ENCODE peak calls at places on chromosome 6, in ten cellular contexts. Y, Q, U, V, F, D, O, I, B and W are unnamed samples.

GRCh38 chr6:99589290-99589672 is 17.4 kb upstream of the PRDM13 start:
- DNase-seq in B (no peak), Q (peak), O (no peak), U (no peak), I (no peak), Y (no peak), D (no peak), F (no peak), V (no peak), W (peak)

GRCh38 chr6:30740993-30741784 is 1.3 kb downstream of the FLOT1 start:
- DNase-seq in D (no peak), I (no peak), F (no peak), U (no peak), B (no peak), Q (no peak), V (peak), Y (no peak), O (no peak), W (no peak)

GRCh38 chr6:109428889-109429477 is 11.4 kb downstream of the PPIL6 start:
- DNase-seq in Q (no peak), B (no peak), Y (no peak), F (no peak), U (no peak), O (no peak), V (peak), D (no peak), I (no peak), W (no peak)

GRCh38 chr6:67121115-67121514 is 1414.1 kb upstream of the EYS start:
- DNase-seq in F (no peak), Q (no peak), Y (no peak), B (no peak), D (no peak), O (no peak), U (no peak), I (no peak), V (no peak), W (no peak)

GRCh38 chr6:105750089-105750488 is 336.0 kb upstream of the PRDM1 start:
- DNase-seq in O (no peak), U (no peak), F (no peak), Q (no peak), V (no peak), I (no peak), B (no peak), Y (no peak), D (no peak), W (no peak)

GRCh38 chr6:105985816-105986632 is 100.1 kb upstream of the PRDM1 start:
- DNase-seq in I (no peak), O (no peak), B (no peak), Y (no peak), Q (peak), D (peak), V (no peak), F (no peak), U (no peak), W (peak)

GRCh38 chr6:46059608-46060007 is 43.9 kb upstream of the CLIC5 start:
- DNase-seq in F (no peak), D (peak), U (no peak), O (no peak), Y (no peak), Q (no peak), I (no peak), V (no peak), B (no peak), W (no peak)

GRCh38 chr6:46243754-46244153 is 73.0 kb upstream of the ENPP5 start:
- DNase-seq in D (no peak), I (no peak), O (no peak), B (no peak), F (no peak), Q (no peak), V (no peak), U (no peak), Y (no peak), W (no peak)

GRCh38 chr6:150586850-150587359 is 12.8 kb upstream of the PLEKHG1 start:
- DNase-seq in Q (no peak), D (no peak), I (no peak), F (no peak), O (no peak), U (no peak), V (no peak), B (no peak), Y (no peak), W (no peak)

GRCh38 chr6:130827247-130828149 is at the start of gene SMLR1:
- DNase-seq in Q (no peak), F (no peak), I (no peak), V (no peak), Y (no peak), O (peak), B (no peak), U (no peak), D (no peak), W (no peak)

GRCh38 chr6:156126535-156126934 is 650.6 kb upstream of the ARID1B start:
- DNase-seq in I (no peak), F (no peak), B (no peak), O (no peak), U (no peak), Q (no peak), Y (no peak), V (no peak), D (no peak), W (no peak)

GRCh38 chr6:8481727-8482126 is 46.4 kb upstream of the SLC35B3 start:
- DNase-seq in Q (no peak), O (no peak), I (peak), F (no peak), V (no peak), U (no peak), B (no peak), Y (peak), D (peak), W (no peak)

GRCh38 chr6:12014027-12014872 is 2.1 kb downstream of the HIVEP1 start:
- DNase-seq in U (no peak), Y (peak), D (no peak), V (peak), F (no peak), O (no peak), Q (no peak), B (no peak), I (no peak), W (no peak)

GRCh38 chr6:56374841-56375369 is 127.5 kb upstream of the COL21A1 start:
- DNase-seq in I (no peak), Q (no peak), O (no peak), V (no peak), U (no peak), F (no peak), Y (no peak), B (no peak), D (no peak), W (no peak)

GRCh38 chr6:34709386-34709785 is 12.8 kb upstream of the ILRUN start:
- DNase-seq in Q (no peak), U (no peak), O (no peak), F (no peak), Y (no peak), B (no peak), D (no peak), I (no peak), V (peak), W (peak)

DNA sequence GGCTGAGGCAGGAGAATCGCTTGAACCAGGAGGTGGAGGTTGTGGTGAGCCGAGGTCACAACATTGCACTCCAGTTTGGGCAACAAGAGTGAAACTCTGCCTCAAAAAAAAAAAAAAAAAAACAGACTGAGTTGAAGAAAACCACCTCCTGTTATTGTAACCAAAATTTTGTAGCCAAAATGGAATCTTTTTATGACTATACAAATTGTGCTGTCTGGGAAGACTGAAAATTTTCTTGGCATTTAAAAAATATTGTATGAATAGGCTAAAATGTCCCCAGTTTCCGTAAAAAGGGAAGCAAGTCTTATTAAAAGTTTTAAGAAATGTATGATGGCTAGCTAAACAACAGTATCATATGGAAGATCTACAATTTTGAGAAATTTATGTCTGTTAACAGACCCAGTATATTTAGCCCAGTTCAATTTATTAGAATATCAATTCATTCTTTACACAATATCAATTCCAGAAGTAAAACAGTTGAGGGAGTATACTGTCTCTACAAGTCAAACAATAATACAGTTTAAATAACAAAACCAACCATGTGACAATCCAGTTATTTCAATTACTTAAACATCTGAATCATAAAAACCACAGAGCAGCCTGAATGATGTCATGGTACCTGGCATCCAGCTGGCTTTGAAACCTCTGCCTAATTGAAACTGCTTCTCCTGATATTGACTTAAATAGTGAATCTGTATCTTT is 166.7 kb upstream of the MARCKS start:
- DNase-seq in U (no peak), Y (peak), F (no peak), V (peak), O (peak), I (no peak), D (peak), B (peak), Q (no peak), W (peak)
- TF ChIP-seq MAX in U (no peak), Y (no peak), F (no peak), V (no peak), O (no peak), I (no peak), D (peak), B (no peak), Q (no peak), W (peak)

GRCh38 chr6:36350681-36351091 is 14.0 kb upstream of the BNIP5 start:
- DNase-seq in V (peak), F (no peak), U (no peak), I (peak), B (no peak), Y (no peak), D (no peak), Q (no peak), O (no peak), W (no peak)
- TF ChIP-seq MAX in V (peak), F (no peak), U (peak), I (peak), B (no peak), Y (no peak), D (no peak), Q (no peak), O (no peak), W (peak)

GRCh38 chr6:40894962-40895799 is 143.8 kb downstream of the UNC5CL start:
- DNase-seq in B (no peak), U (peak), I (peak), O (peak), Y (peak), V (peak), Q (peak), D (peak), F (peak), W (peak)
- TF ChIP-seq MAX in B (no peak), U (no peak), I (no peak), O (no peak), Y (peak), V (no peak), Q (no peak), D (no peak), F (no peak), W (no peak)

DNA sequence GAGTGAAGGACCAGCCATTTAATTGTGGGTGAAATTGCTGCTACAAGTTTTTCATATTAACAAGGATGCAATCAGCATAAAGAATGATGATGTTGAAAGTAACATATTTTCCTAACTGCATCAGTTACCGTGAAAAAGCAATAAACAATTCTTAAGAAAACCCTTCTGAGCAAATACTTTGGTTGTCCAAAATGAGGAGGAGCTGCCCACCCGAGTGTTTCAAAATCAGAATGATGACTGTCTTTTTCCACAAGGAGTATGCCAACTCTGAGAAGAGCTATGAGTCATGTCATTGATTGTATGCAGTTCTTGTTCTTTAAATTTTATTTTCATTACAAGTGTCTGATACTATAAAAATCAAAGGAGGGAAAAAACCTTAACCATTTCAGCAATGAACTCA is 470.5 kb downstream of the COL12A1 start:
- DNase-seq in U (no peak), Y (no peak), B (no peak), I (no peak), V (peak), Q (no peak), D (no peak), O (no peak), F (no peak), W (no peak)
- TF ChIP-seq MAX in U (no peak), Y (no peak), B (no peak), I (no peak), V (no peak), Q (no peak), D (no peak), O (no peak), F (no peak), W (no peak)

DNA sequence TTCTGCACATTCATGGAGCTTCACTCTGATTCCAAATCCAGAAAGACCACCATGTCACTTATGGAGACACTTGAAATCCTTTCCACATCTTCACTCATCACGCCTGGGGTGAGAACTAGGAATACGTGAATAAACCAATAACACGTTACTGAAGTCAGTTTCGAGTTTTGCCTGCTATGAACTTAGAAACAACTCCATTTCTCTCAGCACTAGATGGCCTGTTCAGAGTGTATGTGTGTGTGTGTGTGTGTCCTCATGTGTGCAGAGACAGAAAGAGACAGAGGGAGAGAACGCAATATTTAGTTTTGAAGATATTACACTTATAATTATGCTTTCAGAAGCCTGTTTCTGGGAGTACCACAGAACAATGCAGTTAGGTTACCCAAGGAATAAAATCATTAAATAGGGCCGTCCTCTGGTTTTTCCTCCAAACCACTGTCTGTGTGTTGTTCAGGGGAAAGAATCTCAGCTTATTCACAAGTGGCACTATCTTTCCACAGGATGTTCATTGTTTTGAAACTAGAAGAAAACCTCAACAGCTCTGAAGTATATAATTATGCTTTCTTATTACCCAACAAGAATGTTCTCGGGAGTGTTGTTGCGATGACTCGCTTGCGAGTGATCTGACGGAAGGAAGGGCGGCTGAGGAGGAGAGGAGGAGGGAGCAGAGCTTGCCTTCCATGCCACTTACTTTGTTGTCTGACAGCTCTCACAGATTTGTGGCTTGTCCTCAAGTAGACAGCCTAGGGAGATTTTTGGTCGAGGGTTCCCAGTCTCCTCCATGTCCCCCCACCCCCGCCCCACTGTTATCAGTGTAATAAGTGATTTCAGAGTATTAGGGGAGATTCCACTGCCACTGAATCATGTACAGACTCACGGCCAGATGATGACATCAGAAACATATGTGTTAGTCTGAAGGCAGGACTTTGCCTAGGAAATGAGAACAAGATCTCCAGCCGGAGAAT is 80.9 kb upstream of the CCN6 start:
- DNase-seq in O (no peak), V (peak), I (no peak), Q (no peak), D (peak), Y (peak), F (no peak), U (no peak), B (no peak), W (peak)
- TF ChIP-seq MAX in O (no peak), V (no peak), I (no peak), Q (no peak), D (no peak), Y (no peak), F (peak), U (no peak), B (no peak), W (peak)

GRCh38 chr6:36436466-36436865 is 6.2 kb downstream of the PXT1 start:
- DNase-seq in V (no peak), B (no peak), I (no peak), F (no peak), Q (no peak), O (no peak), D (no peak), Y (no peak), U (no peak), W (no peak)
- TF ChIP-seq MAX in V (no peak), B (no peak), I (no peak), F (no peak), Q (no peak), O (no peak), D (no peak), Y (no peak), U (no peak), W (no peak)

GRCh38 chr6:18498408-18498807 is 111.3 kb downstream of the RNF144B start:
- DNase-seq in O (no peak), Q (no peak), B (no peak), F (no peak), V (no peak), Y (no peak), D (no peak), I (no peak), U (no peak), W (no peak)

GRCh38 chr6:18497006-18497405 is 109.9 kb downstream of the RNF144B start:
- DNase-seq in Y (no peak), V (peak), B (no peak), F (no peak), Q (no peak), O (no peak), D (no peak), I (no peak), U (no peak), W (no peak)

GRCh38 chr6:18493421-18493891 is 106.3 kb downstream of the RNF144B start:
- DNase-seq in Y (peak), O (no peak), F (no peak), V (no peak), D (no peak), U (no peak), I (no peak), Q (no peak), B (no peak), W (no peak)

GRCh38 chr6:18495236-18495635 is 108.1 kb downstream of the RNF144B start:
- DNase-seq in U (no peak), V (no peak), F (no peak), B (no peak), D (no peak), Q (no peak), Y (no peak), O (no peak), I (no peak), W (no peak)

GRCh38 chr6:18496462-18496861 is 109.3 kb downstream of the RNF144B start:
- DNase-seq in O (no peak), D (no peak), F (no peak), U (no peak), V (peak), B (no peak), Y (no peak), Q (no peak), I (no peak), W (no peak)
- TF ChIP-seq MAX in O (no peak), D (no peak), F (no peak), U (no peak), V (no peak), B (no peak), Y (no peak), Q (no peak), I (no peak), W (no peak)

GRCh38 chr6:70884074-70884983 is 72.5 kb downstream of the B3GAT2 start:
- DNase-seq in B (peak), Q (peak), F (peak), Y (peak), V (peak), U (peak), O (peak), I (peak), D (peak), W (peak)

GRCh38 chr6:70874181-70874913 is 82.5 kb downstream of the B3GAT2 start:
- DNase-seq in O (no peak), I (no peak), Y (no peak), D (no peak), F (no peak), B (no peak), U (no peak), Q (no peak), V (no peak), W (no peak)

GRCh38 chr6:70879496-70879895 is 77.4 kb downstream of the B3GAT2 start:
- DNase-seq in I (no peak), F (no peak), Q (no peak), B (no peak), Y (no peak), V (no peak), D (no peak), O (no peak), U (no peak), W (no peak)
- TF ChIP-seq MAX in I (no peak), F (no peak), Q (no peak), B (no peak), Y (no peak), V (no peak), D (no peak), O (no peak), U (no peak), W (no peak)

GRCh38 chr6:122042380-122042779 is 357.1 kb upstream of the HSF2 start:
- DNase-seq in F (no peak), B (no peak), D (no peak), U (no peak), V (no peak), Y (no peak), O (no peak), Q (no peak), I (no peak), W (no peak)
- TF ChIP-seq MAX in F (no peak), B (no peak), D (no peak), U (no peak), V (no peak), Y (no peak), O (no peak), Q (peak), I (no peak), W (no peak)

DNA sequence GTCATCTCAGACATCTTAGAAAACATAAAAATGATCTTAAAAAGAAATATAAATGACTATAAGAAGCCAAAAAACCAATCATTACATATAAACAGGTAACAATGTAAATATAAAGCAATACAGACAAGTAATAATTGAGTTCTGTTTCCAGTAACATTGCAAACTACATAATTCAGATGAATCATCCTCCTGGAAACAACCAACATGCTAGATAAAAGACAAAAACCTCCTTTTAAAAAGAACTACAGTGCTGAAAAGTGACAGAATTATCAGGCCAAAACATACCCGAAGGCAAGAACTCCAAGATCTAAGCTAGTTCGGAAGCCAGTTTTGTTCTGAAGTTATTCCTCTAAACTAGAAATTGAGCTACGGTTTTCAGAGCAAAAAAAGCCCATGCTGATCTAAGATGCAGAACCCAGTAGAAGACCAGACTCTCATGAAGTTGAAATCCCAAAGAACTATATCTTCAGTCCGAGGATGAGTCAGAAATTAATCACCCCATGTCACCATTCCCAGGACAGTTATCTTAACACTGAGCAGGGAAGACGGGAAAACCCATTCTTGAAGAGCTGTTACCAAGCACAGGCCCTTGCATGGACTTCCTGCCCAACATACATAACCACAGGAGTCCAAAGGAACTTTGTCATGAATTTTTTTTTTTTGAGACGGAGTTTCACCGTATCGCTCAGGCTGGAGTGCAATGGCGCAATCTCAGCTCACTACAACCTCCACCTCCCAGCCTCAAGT is 9.8 kb downstream of the PGM3 start:
- DNase-seq in F (no peak), D (no peak), Q (no peak), Y (peak), B (no peak), I (no peak), O (no peak), U (no peak), V (no peak), W (no peak)
- TF ChIP-seq MAX in F (no peak), D (no peak), Q (no peak), Y (no peak), B (no peak), I (no peak), O (no peak), U (no peak), V (no peak), W (no peak)